ENCODE peak calls at places on chromosome 9, in four cellular contexts. A, J, U and O are unnamed samples.

GRCh38 chr9:137156567-137157375 is 13.1 kb downstream of the LRRC26 start:
- DNase-seq in A (no peak), J (peak; percentile 86), U (no peak), O (peak; percentile 75)

GRCh38 chr9:116342071-116342470 is 188.5 kb downstream of the PAPPA start:
- DNase-seq in A (peak; percentile 45), J (no peak), U (no peak), O (no peak)

GRCh38 chr9:137370865-137371520 is 52.0 kb downstream of the EXD3 start:
- DNase-seq in A (no peak), J (no peak), U (no peak), O (peak; percentile 26)

GRCh38 chr9:93306081-93306480 is 122.1 kb downstream of the WNK2 start:
- DNase-seq in A (no peak), J (no peak), U (no peak), O (no peak)

GRCh38 chr9:114662081-114662989 is 4.7 kb upstream of the TEX53 start:
- DNase-seq in A (peak; percentile 22), J (peak; percentile 66), U (no peak), O (peak; percentile 85)

GRCh38 chr9:111375062-111375461 is 45.0 kb upstream of the OR2K2 start:
- DNase-seq in A (no peak), J (no peak), U (no peak), O (no peak)

GRCh38 chr9:110869931-110870330 is 168.3 kb downstream of the LPAR1 start:
- DNase-seq in A (no peak), J (no peak), U (no peak), O (no peak)

GRCh38 chr9:121759996-121760395 is 108.6 kb downstream of the DAB2IP start:
- DNase-seq in A (no peak), J (no peak), U (no peak), O (no peak)

GRCh38 chr9:130872912-130873503 is 23.6 kb downstream of the QRFP start:
- DNase-seq in A (peak; percentile 84), J (no peak), U (no peak), O (no peak)

GRCh38 chr9:136673088-136673969 is 10.6 kb downstream of the EGFL7 start:
- DNase-seq in A (no peak), J (peak; percentile 75), U (no peak), O (no peak)

GRCh38 chr9:6567140-6567591 is 78.4 kb downstream of the GLDC start:
- DNase-seq in A (no peak), J (peak; percentile 31), U (no peak), O (no peak)

GRCh38 chr9:26426732-26427131 is 465.9 kb downstream of the CAAP1 start:
- DNase-seq in A (no peak), J (no peak), U (no peak), O (peak; percentile 54)

GRCh38 chr9:134700636-134701350 is 59.2 kb downstream of the COL5A1 start:
- DNase-seq in A (no peak), J (no peak), U (no peak), O (no peak)

GRCh38 chr9:34237836-34238235 is 59.0 kb downstream of the UBAP1 start:
- DNase-seq in A (no peak), J (no peak), U (no peak), O (no peak)

GRCh38 chr9:34984049-34984448 is 5.5 kb upstream of the DNAJB5 start:
- DNase-seq in A (no peak), J (peak; percentile 42), U (no peak), O (peak; percentile 57)

GRCh38 chr9:19748278-19749126 is 40.3 kb downstream of the SLC24A2 start:
- DNase-seq in A (no peak), J (peak; percentile 64), U (no peak), O (no peak)

GRCh38 chr9:73079326-73079725 is 72.3 kb upstream of the ANXA1 start:
- DNase-seq in A (peak; percentile 20), J (no peak), U (no peak), O (no peak)

GRCh38 chr9:26870292-26870691 is 22.3 kb downstream of the CAAP1 start:
- DNase-seq in A (no peak), J (no peak), U (no peak), O (no peak)

GRCh38 chr9:16509946-16510504 is 360.4 kb downstream of the BNC2 start:
- DNase-seq in A (no peak), J (no peak), U (no peak), O (no peak)

GRCh38 chr9:128551652-128552152 is 685 bp upstream of the SPTAN1 start:
- DNase-seq in A (no peak), J (no peak), U (no peak), O (no peak)

GRCh38 chr9:126609711-126610388 is 3.9 kb upstream of the LMX1B start:
- DNase-seq in A (no peak), J (no peak), U (no peak), O (no peak)

GRCh38 chr9:69223605-69224004 is 49.5 kb downstream of the TJP2 start:
- DNase-seq in A (peak; percentile 52), J (peak; percentile 67), U (no peak), O (peak; percentile 69)

GRCh38 chr9:133759146-133759900 is 21.2 kb upstream of the SARDH start:
- DNase-seq in A (no peak), J (peak; percentile 13), U (no peak), O (peak; percentile 48)

GRCh38 chr9:129343697-129344375 is 165.8 kb upstream of the IER5L start:
- DNase-seq in A (peak; percentile 97), J (no peak), U (no peak), O (no peak)

GRCh38 chr9:14372437-14373318 is 58.7 kb upstream of the NFIB start:
- DNase-seq in A (peak; percentile 53), J (peak; percentile 49), U (no peak), O (no peak)

GRCh38 chr9:35748858-35749514 is at the start of the genes GBA2 and RGP1:
- DNase-seq in A (peak; percentile 77), J (peak; percentile 82), U (no peak), O (peak; percentile 83)

GRCh38 chr9:93062364-93062763 is 3.9 kb downstream of the SUSD3 start:
- DNase-seq in A (no peak), J (no peak), U (no peak), O (no peak)

GRCh38 chr9:30536494-30536893 is 1847.9 kb upstream of the ACO1 start:
- DNase-seq in A (no peak), J (no peak), U (no peak), O (no peak)

GRCh38 chr9:110152704-110153374 is 55.1 kb downstream of the C9orf152 start:
- DNase-seq in A (peak; percentile 63), J (peak; percentile 41), U (no peak), O (no peak)

GRCh38 chr9:123544007-123544827 is 188.2 kb downstream of the CRB2 start:
- DNase-seq in A (peak; percentile 14), J (peak; percentile 55), U (no peak), O (no peak)

GRCh38 chr9:5582835-5583195 is 46.1 kb upstream of the RIC1 start:
- DNase-seq in A (no peak), J (no peak), U (peak; percentile 91), O (no peak)

GRCh38 chr9:121107881-121108280 is 33.1 kb downstream of the CNTRL start:
- DNase-seq in A (no peak), J (no peak), U (no peak), O (no peak)

DNA sequence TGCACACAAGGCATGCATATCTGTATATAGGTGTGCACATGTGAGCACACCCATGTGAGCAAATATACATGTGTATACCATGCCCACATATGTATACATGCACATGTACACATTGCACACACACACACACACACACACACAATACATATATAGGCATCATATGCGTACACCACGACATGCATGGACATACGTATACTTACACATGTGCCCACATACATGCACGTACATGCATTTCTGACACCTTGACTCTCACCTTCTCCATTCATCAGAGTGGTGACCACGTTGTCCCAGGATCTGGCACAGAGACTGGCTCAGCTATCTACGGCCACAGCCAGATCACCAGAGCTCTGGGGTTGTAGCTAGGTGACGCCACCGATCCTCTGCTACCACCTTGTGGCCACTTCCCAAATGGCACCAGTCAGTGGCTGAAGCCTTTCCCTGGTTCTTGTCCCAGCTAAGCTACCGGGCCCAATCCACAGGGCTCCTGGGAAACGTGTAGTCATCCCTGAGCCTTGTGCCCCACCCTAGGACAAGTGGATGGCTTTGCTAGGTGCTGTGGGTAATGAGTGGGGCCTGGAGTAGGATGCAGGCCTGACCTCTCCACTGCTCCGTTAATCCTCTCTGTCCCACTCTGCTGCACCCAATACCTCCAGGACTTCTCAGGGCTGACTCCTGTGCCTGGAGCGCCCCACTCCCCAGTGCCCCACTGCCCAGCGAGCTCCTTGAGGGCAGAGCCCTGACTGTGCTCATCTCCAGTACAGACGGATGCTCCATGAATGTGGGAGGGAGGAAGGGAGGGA is 194.4 kb downstream of the RGS3 start:
- DNase-seq in A (peak; percentile 73), J (peak; percentile 82), U (peak; percentile 39), O (peak; percentile 92)
- TF ChIP-seq CBFB in A (no peak), J (no peak), U (no peak), O (no peak)

DNA sequence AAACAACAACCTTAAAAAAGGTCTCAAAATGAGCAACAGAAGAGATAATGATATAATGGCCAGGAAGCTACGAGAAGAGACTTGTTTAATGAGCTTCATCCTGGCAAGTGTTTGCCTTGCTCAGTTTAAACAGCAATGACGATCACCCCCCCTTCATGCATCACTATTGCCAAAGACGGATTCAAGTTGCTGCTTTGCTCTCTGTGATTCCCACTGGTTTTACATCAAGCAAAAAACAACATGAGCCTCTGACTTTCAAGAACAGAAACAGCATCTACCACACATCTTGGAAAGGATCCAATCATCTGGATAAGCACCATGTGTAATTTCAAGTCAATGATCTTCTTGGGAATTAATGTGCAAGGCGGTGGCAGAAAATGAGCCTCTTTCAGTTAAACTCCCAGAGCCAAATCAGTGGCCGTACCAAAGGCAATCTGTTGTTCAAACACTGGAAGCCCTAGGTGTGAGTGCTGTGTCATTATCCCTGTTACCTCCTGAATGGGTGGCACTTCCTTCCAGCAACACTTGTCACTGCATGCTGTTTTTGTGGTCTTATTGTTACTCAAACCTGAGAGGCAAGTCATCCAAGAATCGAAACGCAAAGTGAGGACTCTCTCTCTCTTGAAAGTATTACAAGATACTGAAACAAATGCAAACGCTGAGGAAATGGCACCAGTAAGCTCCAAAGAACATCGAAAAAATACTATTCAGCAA is 72.9 kb downstream of the MED27 start:
- DNase-seq in A (no peak), J (no peak), U (peak; percentile 67), O (no peak)
- TF ChIP-seq SP1 in A (no peak), J (no peak), U (no peak), O (no peak)

GRCh38 chr9:9998491-9999287 is 614.1 kb downstream of the PTPRD start:
- DNase-seq in A (peak; percentile 4), J (no peak), U (no peak), O (no peak)

GRCh38 chr9:9997585-9997984 is 615.2 kb downstream of the PTPRD start:
- DNase-seq in A (no peak), J (no peak), U (no peak), O (no peak)

GRCh38 chr9:10003047-10003446 is 609.8 kb downstream of the PTPRD start:
- DNase-seq in A (no peak), J (no peak), U (no peak), O (no peak)

GRCh38 chr9:9996259-9996658 is 616.5 kb downstream of the PTPRD start:
- DNase-seq in A (no peak), J (no peak), U (no peak), O (no peak)

GRCh38 chr9:10000669-10001068 is 612.1 kb downstream of the PTPRD start:
- DNase-seq in A (no peak), J (no peak), U (no peak), O (peak; percentile 23)
- TF ChIP-seq CBFB in A (no peak), J (no peak), U (no peak), O (no peak)

GRCh38 chr9:12790026-12790425 is 15.2 kb downstream of the LURAP1L start:
- DNase-seq in A (no peak), J (no peak), U (no peak), O (no peak)
- TF ChIP-seq SP1 in A (no peak), J (no peak), U (no peak), O (no peak)